ENCODE peak calls at places on chromosomes 16 and 17, in six cellular contexts. One of them, this sample, is unnamed.

GRCh38 chr16:67001159-67001486 is 12.7 kb downstream of the CES4A start:
- DNase-seq in skeletal muscle cell: no peak
- DNase-seq in fibroblast of mammary gland: no peak
- DNase-seq in mucosa of descending colon: no peak
- DNase-seq in fibroblast of the aortic adventitia: no peak
- DNase-seq in activated T-helper 1 cell treated with anti-CD3 and anti-CD28 coated beads, Interleukin-2, amount 50 U/mL, for 16 hours: no peak
- DNase-seq in this sample: no peak

GRCh38 chr16:450800-451512 is 25.5 kb downstream of the RAB11FIP3 start:
- DNase-seq in skeletal muscle cell: no peak
- DNase-seq in fibroblast of mammary gland: no peak
- DNase-seq in mucosa of descending colon: no peak
- DNase-seq in fibroblast of the aortic adventitia: no peak
- DNase-seq in activated T-helper 1 cell treated with anti-CD3 and anti-CD28 coated beads, Interleukin-2, amount 50 U/mL, for 16 hours: no peak
- DNase-seq in this sample: no peak

GRCh38 chr17:43517161-43517560 is 29.0 kb downstream of the ETV4 start:
- DNase-seq in skeletal muscle cell: no peak
- DNase-seq in fibroblast of mammary gland: no peak
- DNase-seq in mucosa of descending colon: no peak
- DNase-seq in fibroblast of the aortic adventitia: no peak
- DNase-seq in activated T-helper 1 cell treated with anti-CD3 and anti-CD28 coated beads, Interleukin-2, amount 50 U/mL, for 16 hours: no peak
- DNase-seq in this sample: no peak

GRCh38 chr17:78535285-78536197 is 41.7 kb downstream of the DNAH17 start:
- DNase-seq in skeletal muscle cell: no peak
- DNase-seq in fibroblast of mammary gland: no peak
- DNase-seq in mucosa of descending colon: no peak
- DNase-seq in fibroblast of the aortic adventitia: no peak
- DNase-seq in activated T-helper 1 cell treated with anti-CD3 and anti-CD28 coated beads, Interleukin-2, amount 50 U/mL, for 16 hours: no peak
- DNase-seq in this sample: no peak

GRCh38 chr17:72931635-72932034 is 160.9 kb downstream of the SLC39A11 start:
- DNase-seq in skeletal muscle cell: no peak
- DNase-seq in fibroblast of mammary gland: no peak
- DNase-seq in mucosa of descending colon: no peak
- DNase-seq in fibroblast of the aortic adventitia: no peak
- DNase-seq in activated T-helper 1 cell treated with anti-CD3 and anti-CD28 coated beads, Interleukin-2, amount 50 U/mL, for 16 hours: no peak
- DNase-seq in this sample: no peak

GRCh38 chr17:38725066-38725465 is 5.1 kb upstream of the CISD3 start:
- DNase-seq in skeletal muscle cell: no peak
- DNase-seq in fibroblast of mammary gland: no peak
- DNase-seq in mucosa of descending colon: no peak
- DNase-seq in fibroblast of the aortic adventitia: no peak
- DNase-seq in activated T-helper 1 cell treated with anti-CD3 and anti-CD28 coated beads, Interleukin-2, amount 50 U/mL, for 16 hours: no peak
- DNase-seq in this sample: no peak

GRCh38 chr17:75325827-75326586 is 36.8 kb upstream of the SLC25A19 start:
- DNase-seq in skeletal muscle cell: peak; percentile 20
- DNase-seq in fibroblast of mammary gland: peak; percentile 54
- DNase-seq in mucosa of descending colon: no peak
- DNase-seq in fibroblast of the aortic adventitia: peak; percentile 81
- DNase-seq in activated T-helper 1 cell treated with anti-CD3 and anti-CD28 coated beads, Interleukin-2, amount 50 U/mL, for 16 hours: no peak
- DNase-seq in this sample: peak; percentile 94

GRCh38 chr16:2297506-2297860 is 29.6 kb upstream of the RNPS1 start:
- DNase-seq in skeletal muscle cell: no peak
- DNase-seq in fibroblast of mammary gland: no peak
- DNase-seq in mucosa of descending colon: no peak
- DNase-seq in fibroblast of the aortic adventitia: no peak
- DNase-seq in activated T-helper 1 cell treated with anti-CD3 and anti-CD28 coated beads, Interleukin-2, amount 50 U/mL, for 16 hours: no peak
- DNase-seq in this sample: no peak

GRCh38 chr17:69336580-69336979 is 9.6 kb upstream of the ABCA5 start:
- DNase-seq in skeletal muscle cell: no peak
- DNase-seq in fibroblast of mammary gland: no peak
- DNase-seq in mucosa of descending colon: no peak
- DNase-seq in fibroblast of the aortic adventitia: no peak
- DNase-seq in activated T-helper 1 cell treated with anti-CD3 and anti-CD28 coated beads, Interleukin-2, amount 50 U/mL, for 16 hours: no peak
- DNase-seq in this sample: no peak